ENCODE peak calls at places on chromosomes 2 and 18, in seven cellular contexts. E is HCT116, D is RWPE1, Q is adrenal gland, T is lower lobe of right lung, H is psoas muscle, O is esophagus squamous epithelium. U is an unnamed sample.
A peak's percentile ranks its signal among the peaks of the same experiment; 100 is the strongest.

GRCh38 chr2:130727286-130727924 is 1.5 kb upstream of the GPR148 start:
- DNase-seq in E (peak; percentile 52), D (peak; percentile 77), Q (peak; percentile 75), T (peak; percentile 86), H (peak; percentile 72), O (no peak), U (peak; percentile 92)

GRCh38 chr18:77366725-77367641 is 117.3 kb downstream of the GALR1 start:
- DNase-seq in E (no peak), D (peak; percentile 8), Q (no peak), T (no peak), H (no peak), O (no peak), U (no peak)

GRCh38 chr2:40202798-40203400 is 249.0 kb downstream of the SLC8A1 start:
- DNase-seq in E (no peak), D (no peak), Q (no peak), T (no peak), H (no peak), O (no peak), U (no peak)

GRCh38 chr2:235640900-235641299 is 147.1 kb downstream of the AGAP1 start:
- DNase-seq in E (no peak), D (no peak), Q (no peak), T (no peak), H (no peak), O (no peak), U (no peak)

GRCh38 chr18:1006309-1006708 is 101.6 kb downstream of the ADCYAP1 start:
- DNase-seq in E (no peak), D (no peak), Q (no peak), T (no peak), H (no peak), O (no peak), U (no peak)

GRCh38 chr2:190881480-190882326 is 1.1 kb downstream of the GLS start:
- DNase-seq in E (peak; percentile 73), D (peak; percentile 69), Q (peak; percentile 73), T (peak; percentile 83), H (peak; percentile 67), O (peak; percentile 11), U (peak; percentile 69)

GRCh38 chr2:45909677-45910191 is 258.3 kb downstream of the PRKCE start:
- DNase-seq in E (peak; percentile 48), D (peak; percentile 82), Q (no peak), T (peak; percentile 75), H (no peak), O (no peak), U (peak; percentile 55)

GRCh38 chr2:152571035-152571766 is 146.1 kb downstream of the PRPF40A start:
- DNase-seq in E (no peak), D (peak; percentile 58), Q (peak; percentile 29), T (no peak), H (peak; percentile 27), O (no peak), U (no peak)

GRCh38 chr2:40786636-40787035 is 334.7 kb upstream of the SLC8A1 start:
- DNase-seq in E (no peak), D (no peak), Q (no peak), T (no peak), H (no peak), O (no peak), U (no peak)

GRCh38 chr2:117812443-117812842 is 2.0 kb upstream of the DDX18 start:
- DNase-seq in E (no peak), D (no peak), Q (no peak), T (no peak), H (no peak), O (no peak), U (no peak)

GRCh38 chr18:28269750-28270149 is 92.8 kb upstream of the CDH2 start:
- DNase-seq in E (no peak), D (no peak), Q (no peak), T (no peak), H (no peak), O (no peak), U (no peak)

GRCh38 chr2:58633576-58634365 is 392.6 kb upstream of the FANCL start:
- DNase-seq in E (peak; percentile 23), D (peak; percentile 61), Q (no peak), T (no peak), H (no peak), O (no peak), U (no peak)

GRCh38 chr2:12716250-12717190 is at the start of gene TRIB2:
- DNase-seq in E (peak; percentile 61), D (peak; percentile 87), Q (peak; percentile 87), T (peak; percentile 91), H (peak; percentile 91), O (peak; percentile 67), U (peak; percentile 82)

GRCh38 chr2:118103963-118104942 is 16.0 kb downstream of the INSIG2 start:
- DNase-seq in E (no peak), D (no peak), Q (no peak), T (no peak), H (no peak), O (no peak), U (no peak)

GRCh38 chr18:58668897-58669296 is 2.4 kb upstream of the MALT1 start:
- DNase-seq in E (peak; percentile 47), D (peak; percentile 39), Q (no peak), T (no peak), H (no peak), O (no peak), U (no peak)

GRCh38 chr2:190216829-190217228 is 102.8 kb downstream of the HIBCH start:
- DNase-seq in E (no peak), D (no peak), Q (peak; percentile 25), T (no peak), H (peak; percentile 24), O (no peak), U (peak; percentile 25)

GRCh38 chr18:23812566-23813440 is 123.5 kb downstream of the LAMA3 start:
- DNase-seq in E (peak; percentile 15), D (peak; percentile 27), Q (no peak), T (no peak), H (no peak), O (no peak), U (no peak)

GRCh38 chr2:218229239-218229638 is 12.2 kb downstream of the ARPC2 start:
- DNase-seq in E (no peak), D (peak; percentile 62), Q (no peak), T (no peak), H (no peak), O (no peak), U (peak; percentile 38)

GRCh38 chr2:187684181-187684580 is 129.9 kb upstream of the TFPI start:
- DNase-seq in E (no peak), D (no peak), Q (no peak), T (no peak), H (no peak), O (no peak), U (no peak)
- TF ChIP-seq CTCF in E (no peak), D (no peak), Q (no peak), T (no peak), H (no peak), O (no peak), U (no peak)

GRCh38 chr2:76464310-76464709 is 753.6 kb upstream of the GCFC2 start:
- DNase-seq in E (no peak), D (no peak), Q (no peak), T (no peak), H (no peak), O (no peak), U (no peak)
- TF ChIP-seq CTCF in E (no peak), D (no peak), Q (no peak), T (no peak), H (no peak), O (no peak), U (no peak)

GRCh38 chr18:57644540-57644939 is 22.9 kb upstream of the NARS1 start:
- DNase-seq in E (no peak), D (no peak), Q (no peak), T (no peak), H (no peak), O (no peak), U (no peak)
- TF ChIP-seq CTCF in E (no peak), D (peak; percentile 19), Q (no peak), T (no peak), H (peak; percentile 20), O (no peak), U (no peak)

DNA sequence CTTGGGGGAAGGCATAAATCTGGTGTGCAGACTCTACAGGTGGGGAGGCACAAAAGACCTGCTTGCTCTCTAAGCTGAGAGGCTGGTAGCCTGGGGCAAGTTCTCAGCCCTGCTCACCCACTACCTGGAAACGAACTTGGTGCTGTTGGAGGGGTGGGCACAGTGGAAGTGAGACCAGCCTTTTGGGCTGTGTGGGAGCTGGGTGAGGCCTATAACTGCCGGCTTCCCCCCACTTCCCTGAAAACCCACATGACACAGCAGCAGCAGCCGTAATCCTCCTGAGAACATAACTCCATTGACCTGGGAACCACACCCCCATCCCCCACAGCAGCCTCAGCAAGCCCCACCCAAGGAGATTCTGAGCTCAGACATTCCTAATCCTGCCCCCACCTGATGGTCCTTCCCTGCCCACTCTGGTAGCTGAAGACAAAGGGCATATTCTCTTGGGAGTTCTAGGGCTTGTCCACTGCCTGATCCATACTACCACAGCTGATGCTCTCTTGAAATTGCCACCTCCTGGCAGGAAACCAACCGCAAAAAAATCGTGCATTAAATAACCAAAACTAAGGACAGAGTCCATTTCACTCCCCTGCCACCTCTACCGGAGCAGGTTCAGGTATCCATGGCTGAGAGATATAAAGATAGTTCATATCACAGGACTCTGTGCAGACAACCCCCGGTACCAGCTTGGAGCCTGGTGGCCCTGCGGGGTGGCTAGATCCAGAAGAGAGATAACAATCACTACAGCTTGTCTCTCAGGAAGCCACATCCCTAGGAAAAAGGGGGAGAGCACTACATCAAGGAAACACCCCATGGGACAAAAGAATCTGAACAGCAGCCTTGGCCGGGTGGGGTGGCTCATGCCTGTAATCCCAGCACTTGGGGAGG is 178.1 kb downstream of the NDUFA10 start:
- DNase-seq in E (no peak), D (no peak), Q (no peak), T (no peak), H (no peak), O (no peak), U (no peak)
- TF ChIP-seq CTCF in E (no peak), D (no peak), Q (no peak), T (no peak), H (no peak), O (no peak), U (no peak)

GRCh38 chr2:19046986-19047780 is 311.2 kb downstream of the OSR1 start:
- DNase-seq in E (no peak), D (no peak), Q (no peak), T (no peak), H (no peak), O (no peak), U (no peak)

GRCh38 chr2:19050354-19050753 is 308.1 kb downstream of the OSR1 start:
- DNase-seq in E (no peak), D (no peak), Q (no peak), T (no peak), H (no peak), O (no peak), U (no peak)

GRCh38 chr2:19048593-19049264 is 309.7 kb downstream of the OSR1 start:
- DNase-seq in E (no peak), D (no peak), Q (peak; percentile 13), T (peak; percentile 79), H (no peak), O (no peak), U (peak; percentile 75)

DNA sequence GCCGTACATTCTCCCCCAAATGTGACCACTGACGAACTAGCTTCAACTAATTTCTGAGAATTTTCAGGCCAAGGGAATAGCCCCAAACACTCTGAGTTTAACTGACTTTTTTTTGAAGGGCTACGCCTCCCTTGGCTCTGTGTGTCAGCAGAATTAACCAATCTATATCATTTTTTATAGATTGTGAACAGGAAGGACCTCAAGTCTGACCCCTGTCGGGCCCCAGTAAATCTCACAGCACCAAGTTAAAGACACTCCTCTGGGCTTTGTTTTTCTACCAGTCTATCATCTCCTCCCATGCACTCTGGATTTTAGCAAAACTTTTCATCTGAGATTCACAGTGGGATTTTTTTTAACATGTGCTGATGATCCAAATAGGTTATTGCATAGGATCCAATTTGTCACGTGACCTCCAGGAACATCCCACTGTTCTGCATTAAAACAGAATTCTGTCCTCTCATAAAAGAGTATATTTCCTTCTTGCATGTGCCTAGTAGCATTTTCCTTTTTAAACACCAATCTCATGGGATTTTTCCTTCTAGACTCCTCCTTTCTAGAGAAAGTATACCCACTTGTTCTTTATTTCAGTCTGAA is 307.1 kb downstream of the OSR1 start:
- DNase-seq in E (no peak), D (no peak), Q (no peak), T (no peak), H (no peak), O (no peak), U (no peak)
- TF ChIP-seq CTCF in E (no peak), D (no peak), Q (no peak), T (no peak), H (no peak), O (no peak), U (no peak)

U was measured in Calu3.